ENCODE peak calls at places on chromosomes 12 and 14, in nine cellular contexts. S is ovary, H is GM10248, Z is astrocyte, M is activated B cell treated with CpG ODN at 0.5 μM for 24 hours, K is cardiac muscle cell, A is GM13977, V is H9, D is body of pancreas. E is an unnamed sample.
A peak's percentile ranks its signal among the peaks of the same experiment; 100 is the strongest.

GRCh38 chr12:52364061-52364460 is 3.2 kb downstream of the KRT85 start:
- DNase-seq in K (no peak), A (no peak), V (no peak), S (no peak), H (no peak), Z (no peak), M (no peak), D (no peak), E (no peak)

GRCh38 chr12:75553398-75553797 is 42.0 kb upstream of the KRR1 start:
- DNase-seq in S (no peak), M (no peak), D (no peak), A (no peak), Z (peak; percentile 52), V (no peak), H (no peak), K (no peak), E (no peak)

GRCh38 chr12:69476276-69477017 is 6.3 kb downstream of the FRS2 start:
- DNase-seq in A (no peak), D (no peak), V (no peak), M (no peak), K (peak; percentile 33), H (no peak), Z (no peak), S (no peak), E (no peak)

GRCh38 chr12:20701106-20701505 is 6.0 kb downstream of the SLCO1C1 start:
- DNase-seq in A (no peak), V (no peak), Z (no peak), S (no peak), H (no peak), D (no peak), M (no peak), K (no peak), E (no peak)

GRCh38 chr14:98984719-98985041 is 287.3 kb downstream of the BCL11B start:
- DNase-seq in V (no peak), S (no peak), Z (no peak), D (no peak), M (no peak), H (no peak), A (no peak), K (no peak), E (no peak)

GRCh38 chr14:61388173-61388975 is 67.0 kb downstream of the PRKCH start:
- DNase-seq in D (no peak), H (peak; percentile 55), Z (peak; percentile 23), S (no peak), K (peak; percentile 4), M (no peak), V (no peak), A (peak; percentile 59), E (peak; percentile 59)

GRCh38 chr12:96140110-96140509 is 54.1 kb upstream of the ELK3 start:
- DNase-seq in K (peak; percentile 46), H (no peak), M (no peak), V (no peak), S (no peak), A (no peak), Z (peak; percentile 84), D (no peak), E (no peak)

GRCh38 chr14:64501326-64502171 is 2.1 kb downstream of the ZBTB25 start:
- DNase-seq in M (no peak), A (no peak), S (peak; percentile 44), H (no peak), V (no peak), K (peak; percentile 88), D (peak; percentile 58), Z (peak; percentile 77), E (no peak)

GRCh38 chr14:93014038-93015023 is 91.4 kb downstream of the CHGA start:
- DNase-seq in M (no peak), A (no peak), Z (no peak), V (no peak), H (no peak), K (no peak), D (no peak), S (no peak), E (no peak)

GRCh38 chr12:50621435-50622304 is 116.9 kb downstream of the DIP2B start:
- DNase-seq in H (no peak), V (no peak), D (peak; percentile 43), M (no peak), A (no peak), Z (peak; percentile 31), S (no peak), K (no peak), E (no peak)

GRCh38 chr12:50618864-50619609 is 114.3 kb downstream of the DIP2B start:
- DNase-seq in S (no peak), A (no peak), D (no peak), Z (peak; percentile 90), K (peak; percentile 68), V (no peak), M (no peak), H (no peak), E (no peak)

GRCh38 chr12:50620975-50621360 is 116.2 kb downstream of the DIP2B start:
- DNase-seq in D (no peak), A (no peak), V (no peak), K (no peak), H (no peak), M (no peak), Z (no peak), S (no peak), E (no peak)

GRCh38 chr12:50619610-50619958 is 114.8 kb downstream of the DIP2B start:
- DNase-seq in V (no peak), Z (no peak), S (no peak), A (no peak), M (no peak), K (no peak), H (no peak), D (no peak), E (no peak)

DNA sequence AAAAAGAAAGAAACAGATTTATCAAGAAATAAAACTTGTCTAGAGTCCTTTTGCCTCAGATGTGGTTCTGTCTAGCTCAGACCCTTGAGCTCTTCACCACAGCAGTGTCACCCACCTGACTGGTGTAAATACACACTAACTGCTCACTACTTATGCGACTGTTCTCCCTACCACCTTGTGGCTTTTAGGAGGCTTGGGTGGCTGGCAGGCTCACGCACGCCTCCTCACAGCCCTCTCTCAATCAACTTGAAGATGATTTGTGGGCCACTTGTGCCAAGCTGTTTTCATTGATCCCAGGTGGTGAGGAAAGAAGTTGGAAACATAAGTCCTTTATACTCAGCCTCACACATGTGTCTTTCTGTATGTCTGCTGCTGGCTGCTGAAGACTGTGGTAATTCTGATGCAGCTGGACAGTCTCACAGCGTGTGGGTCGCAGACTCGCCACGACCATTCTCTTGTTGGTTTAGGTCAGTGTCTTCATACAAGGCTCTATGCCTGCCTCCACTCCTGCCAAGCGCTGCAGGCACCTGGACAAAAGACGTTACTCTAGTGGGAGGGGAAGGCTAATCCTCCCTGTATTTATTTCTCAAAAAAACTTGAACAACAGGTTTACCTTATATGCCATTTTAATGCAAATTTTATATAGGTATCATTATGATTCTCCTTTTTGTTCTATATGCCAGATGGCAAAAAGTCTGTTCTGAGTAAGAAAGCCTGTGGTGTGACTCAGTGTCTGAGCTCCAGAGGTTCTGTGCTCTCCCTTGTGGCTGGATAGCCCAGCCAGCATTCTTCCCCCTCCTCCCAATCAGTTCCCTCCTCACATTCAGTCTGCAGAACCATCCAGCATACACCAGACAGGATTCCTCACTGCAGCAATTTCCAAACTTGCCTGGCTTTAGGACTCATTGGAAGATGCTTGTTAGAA is 115.5 kb downstream of the DIP2B start:
- DNase-seq in H (no peak), V (no peak), D (no peak), Z (peak; percentile 96), M (no peak), A (no peak), S (no peak), K (peak; percentile 87), E (no peak)
- TF ChIP-seq CTCF in H (no peak), V (no peak), D (no peak), Z (no peak), M (no peak), A (no peak), S (no peak), K (peak; percentile 16), E (no peak)

DNA sequence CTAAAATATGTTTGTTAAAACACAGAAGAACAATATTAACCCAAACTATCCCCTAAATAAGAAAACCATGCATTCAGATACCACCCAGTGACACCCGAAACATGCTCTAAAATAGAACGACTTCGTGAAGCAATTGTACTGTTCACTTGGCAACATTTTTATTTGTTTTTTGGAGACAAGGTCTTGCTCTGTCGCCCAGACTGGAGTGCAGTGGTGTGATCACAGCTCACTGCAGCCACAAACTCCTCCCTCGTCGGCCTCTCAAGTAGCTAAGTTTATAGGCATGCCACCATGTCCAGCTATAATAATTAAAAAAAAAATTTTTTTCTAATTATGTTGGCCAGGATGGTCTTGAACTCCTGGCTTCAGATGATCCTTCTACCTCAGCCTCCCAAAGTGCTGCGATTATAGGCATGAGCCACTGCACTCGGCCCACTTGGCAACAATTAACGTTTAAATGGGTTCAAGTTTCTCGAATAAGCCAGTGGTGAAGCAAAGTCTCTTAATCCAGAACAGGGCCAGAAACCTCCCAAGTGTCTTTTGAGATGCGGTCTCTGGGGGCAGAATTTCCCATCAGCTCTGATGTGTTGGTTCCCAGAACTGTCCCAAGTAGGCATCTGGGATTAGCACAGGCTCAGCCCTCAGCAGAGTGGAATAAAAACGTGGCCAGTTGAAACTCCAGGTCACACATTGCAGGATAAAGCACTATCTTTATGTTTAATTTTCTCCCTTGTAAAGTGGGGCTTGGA is 74.5 kb downstream of the TMCC3 start:
- DNase-seq in A (no peak), D (no peak), V (peak; percentile 48), S (no peak), H (no peak), Z (no peak), M (no peak), K (no peak), E (no peak)
- TF ChIP-seq CTCF in A (no peak), D (no peak), V (no peak), S (no peak), H (no peak), Z (no peak), M (no peak), K (no peak), E (no peak)

DNA sequence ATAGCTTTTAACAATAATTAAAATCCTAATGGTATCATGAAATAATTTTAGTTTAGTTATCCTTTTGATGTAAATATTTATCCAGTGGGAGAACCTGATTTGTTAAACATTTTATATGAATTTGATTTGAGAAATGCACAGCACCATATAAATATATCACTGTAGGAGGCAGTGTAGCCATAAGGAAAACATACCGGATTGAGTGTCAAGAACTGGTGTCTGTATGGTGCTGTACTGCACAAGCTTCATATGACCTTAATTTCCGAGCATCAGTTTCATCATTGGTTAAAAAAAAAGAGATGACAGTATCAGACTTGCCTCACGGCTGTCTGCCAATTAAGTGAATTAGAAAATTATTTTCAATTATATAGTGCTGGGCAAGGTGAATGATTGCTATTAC is 72.0 kb downstream of the TMTC2 start:
- DNase-seq in Z (no peak), H (no peak), M (no peak), K (peak; percentile 23), D (no peak), A (no peak), V (no peak), S (no peak), E (no peak)
- TF ChIP-seq CTCF in Z (no peak), H (no peak), M (no peak), K (no peak), D (no peak), A (no peak), V (no peak), S (no peak), E (no peak)

GRCh38 chr12:110679201-110679600 is 9.7 kb downstream of the HVCN1 start:
- DNase-seq in A (no peak), S (no peak), Z (no peak), M (no peak), K (no peak), D (no peak), V (no peak), H (no peak), E (no peak)
- TF ChIP-seq CTCF in A (no peak), S (no peak), Z (no peak), M (no peak), K (no peak), D (no peak), V (no peak), H (no peak), E (no peak)

GRCh38 chr12:121652767-121653497 is 16.5 kb downstream of the MORN3 start:
- DNase-seq in S (no peak), Z (no peak), K (no peak), V (peak; percentile 43), H (no peak), M (no peak), D (no peak), A (no peak), E (no peak)
- TF ChIP-seq CTCF in S (no peak), Z (no peak), K (no peak), V (peak; percentile 13), H (no peak), M (no peak), D (no peak), A (no peak), E (no peak)

E was measured in GM20000.